ENCODE peak calls at places on chromosomes 4 and X, in six cellular contexts. J, Y, F, Q, C and N are unnamed samples.

GRCh38 chr4:154683956-154684681 is 59.7 kb upstream of the LRAT start:
- DNase-seq in Q (no peak), F (no peak), Y (no peak), C (no peak), J (no peak), N (no peak)

GRCh38 chrX:915427-916234 is 285.0 kb downstream of the SHOX start:
- DNase-seq in F (no peak), Q (no peak), C (no peak), Y (no peak), J (no peak), N (no peak)

GRCh38 chr4:19455850-19456602 is 795.7 kb upstream of the SLIT2 start:
- DNase-seq in F (no peak), C (no peak), Y (no peak), J (no peak), Q (no peak), N (no peak)

GRCh38 chrX:21837056-21837455 is 2.4 kb upstream of the MBTPS2 start:
- DNase-seq in Y (no peak), J (no peak), Q (no peak), C (no peak), F (no peak), N (no peak)

GRCh38 chr4:142475663-142476062 is 370.4 kb downstream of the INPP4B start:
- DNase-seq in J (no peak), C (no peak), Q (no peak), Y (no peak), F (no peak), N (no peak)

GRCh38 chr4:114226968-114227760 is 247.7 kb upstream of the ARSJ start:
- DNase-seq in C (no peak), F (no peak), Q (no peak), J (no peak), Y (no peak), N (no peak)

GRCh38 chrX:18649498-18649951 is 22.4 kb downstream of the RS1 start:
- DNase-seq in Q (no peak), C (peak; percentile 64), Y (no peak), F (peak; percentile 55), J (no peak), N (no peak)

GRCh38 chrX:129665916-129666644 is 11.3 kb upstream of the APLN start:
- DNase-seq in C (peak; percentile 73), F (no peak), Y (no peak), Q (no peak), J (no peak), N (no peak)

GRCh38 chrX:72394518-72395163 is 88.9 kb upstream of the CITED1 start:
- DNase-seq in Q (no peak), Y (no peak), C (no peak), F (peak; percentile 19), J (peak; percentile 18), N (no peak)

DNA sequence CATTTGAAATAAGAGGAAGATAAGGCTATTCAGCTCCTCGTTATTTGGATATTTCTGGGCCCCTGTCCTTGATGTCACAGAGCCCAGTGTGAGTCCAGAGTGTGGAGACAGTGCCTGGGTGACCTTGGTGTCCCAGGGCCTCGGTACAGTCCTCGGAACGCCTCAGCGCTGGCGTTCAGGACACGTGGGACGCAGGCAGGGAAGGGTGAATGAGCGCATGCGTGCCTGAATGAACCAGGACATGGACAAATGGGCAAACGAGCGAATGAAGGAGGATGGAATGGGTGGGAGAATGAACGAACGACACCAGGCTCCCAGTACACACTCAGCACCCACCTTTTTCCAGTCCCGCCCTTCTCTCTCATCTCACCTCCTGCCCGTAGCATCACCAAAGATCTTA is 44.2 kb downstream of the EVC start:
- DNase-seq in J (no peak), F (no peak), C (no peak), Y (no peak), Q (no peak), N (no peak)
- H3K4me1 ChIP-seq in J (no peaks in the 10 kb centered on the region), F (peaks cover 5% of the 10 kb centered on the region), C (peaks cover 16% of the 10 kb centered on the region), Y (no peaks in the 10 kb centered on the region), Q (no peaks in the 10 kb centered on the region), N (no peaks in the 10 kb centered on the region)

GRCh38 chr4:87236851-87237250 is 16.4 kb upstream of the KLHL8 start:
- DNase-seq in F (no peak), J (no peak), C (no peak), Q (no peak), Y (no peak), N (no peak)

GRCh38 chr4:87239821-87240220 is 19.4 kb upstream of the KLHL8 start:
- DNase-seq in Y (no peak), Q (no peak), F (no peak), J (no peak), C (no peak), N (no peak)

GRCh38 chr4:87232241-87232640 is 11.8 kb upstream of the KLHL8 start:
- DNase-seq in J (no peak), F (no peak), Q (no peak), C (no peak), Y (no peak), N (no peak)

GRCh38 chr4:87230806-87231205 is 10.4 kb upstream of the KLHL8 start:
- DNase-seq in J (no peak), Q (no peak), F (no peak), C (no peak), Y (no peak), N (no peak)

GRCh38 chr4:87235020-87235671 is 14.7 kb upstream of the KLHL8 start:
- DNase-seq in J (no peak), C (no peak), Y (no peak), Q (no peak), F (no peak), N (no peak)
- H3K4me1 ChIP-seq in J (peaks cover 12% of the 10 kb centered on the region), C (no peaks in the 10 kb centered on the region), Y (peaks cover 11% of the 10 kb centered on the region), Q (no peaks in the 10 kb centered on the region), F (no peaks in the 10 kb centered on the region), N (no peaks in the 10 kb centered on the region)

GRCh38 chr4:10011277-10011676 is 10.0 kb downstream of the SLC2A9 start:
- DNase-seq in F (no peak), Q (no peak), J (no peak), Y (no peak), C (no peak), N (no peak)
- H3K4me1 ChIP-seq in F (no peaks in the 10 kb centered on the region), Q (no peaks in the 10 kb centered on the region), J (peaks cover 38% of the 10 kb centered on the region), Y (peaks cover 23% of the 10 kb centered on the region), C (no peaks in the 10 kb centered on the region), N (no peaks in the 10 kb centered on the region)

GRCh38 chrX:96102997-96103396 is 581.6 kb upstream of the DIAPH2 start:
- DNase-seq in Q (no peak), Y (no peak), F (no peak), J (no peak), C (no peak), N (no peak)
- H3K4me1 ChIP-seq in Q (no peaks in the 10 kb centered on the region), Y (no peaks in the 10 kb centered on the region), F (no peaks in the 10 kb centered on the region), J (no peaks in the 10 kb centered on the region), C (no peaks in the 10 kb centered on the region), N (no peaks in the 10 kb centered on the region)

DNA sequence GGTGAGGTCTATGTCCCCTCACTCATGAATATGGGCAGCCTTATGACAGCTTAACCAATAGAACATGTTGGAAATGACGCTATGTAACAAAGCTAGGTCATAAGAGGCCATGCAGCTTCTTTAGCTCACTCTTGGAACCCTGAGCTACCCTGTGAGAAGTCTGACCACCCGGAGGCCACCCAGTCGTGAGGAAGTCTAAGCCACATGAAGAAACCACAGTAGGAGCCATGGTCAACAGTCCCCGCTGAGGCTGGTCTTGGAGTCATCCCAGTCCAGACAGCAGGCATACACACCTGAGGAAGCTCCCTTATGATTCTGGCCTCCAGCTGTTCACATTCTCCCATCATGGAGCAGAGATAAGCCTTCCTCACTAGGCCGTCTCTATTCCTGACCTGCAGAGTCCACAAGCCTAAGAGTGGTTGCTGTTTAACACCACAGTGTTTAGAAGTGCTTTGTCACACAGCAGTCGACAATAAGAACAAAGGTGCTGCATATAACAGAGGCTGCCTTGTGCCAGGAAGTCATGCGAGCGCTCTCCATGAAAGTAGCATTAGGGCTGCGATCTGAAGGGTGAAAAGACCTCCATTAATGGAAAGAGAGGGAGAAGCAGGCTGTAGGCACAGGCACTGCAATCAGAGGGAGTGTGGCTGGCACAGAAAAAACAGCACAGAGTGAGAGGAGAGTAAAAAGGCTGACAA is 38.2 kb downstream of the TSPAN5 start:
- DNase-seq in C (peak; percentile 59), Q (no peak), Y (no peak), F (peak; percentile 64), J (no peak), N (no peak)
- H3K4me1 ChIP-seq in C (peaks cover 9% of the 10 kb centered on the region), Q (no peaks in the 10 kb centered on the region), Y (peaks cover 11% of the 10 kb centered on the region), F (peaks cover 47% of the 10 kb centered on the region), J (peaks cover 6% of the 10 kb centered on the region), N (no peaks in the 10 kb centered on the region)

GRCh38 chrX:26778320-26778888 is 562.4 kb downstream of the MAGEB5 start:
- DNase-seq in Q (peak; percentile 19), J (no peak), C (no peak), F (peak; percentile 24), Y (no peak), N (no peak)
- H3K4me1 ChIP-seq in Q (no peaks in the 10 kb centered on the region), J (no peaks in the 10 kb centered on the region), C (no peaks in the 10 kb centered on the region), F (no peaks in the 10 kb centered on the region), Y (no peaks in the 10 kb centered on the region), N (no peaks in the 10 kb centered on the region)

GRCh38 chr4:38111717-38112116 is 151.5 kb downstream of the PTTG2 start:
- DNase-seq in Y (no peak), J (no peak), C (no peak), Q (no peak), F (no peak), N (no peak)

GRCh38 chr4:38113136-38113535 is 152.9 kb downstream of the PTTG2 start:
- DNase-seq in Y (no peak), Q (no peak), F (peak; percentile 15), C (peak; percentile 62), J (no peak), N (no peak)

GRCh38 chr4:38109896-38110295 is 149.7 kb downstream of the PTTG2 start:
- DNase-seq in C (no peak), Y (no peak), Q (no peak), J (no peak), F (peak; percentile 84), N (no peak)

GRCh38 chr4:38109370-38109769 is 149.2 kb downstream of the PTTG2 start:
- DNase-seq in J (no peak), C (no peak), F (no peak), Y (no peak), Q (no peak), N (no peak)

DNA sequence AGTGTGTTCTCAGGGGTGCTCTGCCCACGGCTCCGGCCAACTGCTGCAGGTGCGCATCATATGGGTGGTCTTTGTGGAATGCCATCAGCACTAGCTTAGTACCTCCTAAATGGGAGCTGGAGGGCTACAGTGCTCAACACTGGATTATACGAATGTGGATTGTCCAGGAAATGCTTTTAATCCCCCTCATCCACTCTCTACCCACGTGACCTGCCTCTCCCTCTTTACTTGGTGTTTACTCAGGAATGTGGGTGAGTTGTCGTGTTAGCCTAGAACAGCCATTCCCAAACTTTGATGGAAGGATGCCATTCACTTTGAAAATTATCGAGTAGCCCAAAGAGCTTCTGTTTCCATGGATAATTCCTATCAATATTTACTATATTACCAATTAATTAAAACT is 150.8 kb downstream of the PTTG2 start:
- DNase-seq in F (no peak), Y (no peak), Q (no peak), C (no peak), J (no peak), N (no peak)
- H3K4me1 ChIP-seq in F (peaks cover 55% of the 10 kb centered on the region), Y (peaks cover 34% of the 10 kb centered on the region), Q (no peaks in the 10 kb centered on the region), C (peaks cover 4% of the 10 kb centered on the region), J (peaks cover 66% of the 10 kb centered on the region), N (no peaks in the 10 kb centered on the region)